ENCODE peak calls at places on chromosomes 16 and 17, in six cellular contexts. K is HepG2, M is K562, P is A549, D is NB4, H is GM12878. L is an unnamed sample.

GRCh38 chr17:81440511-81441244 is 45.4 kb downstream of the BAHCC1 start:
- DNase-seq in M (peak), K (peak), H (no peak), P (peak), D (no peak), L (peak)

GRCh38 chr16:66590322-66590721 is 11.1 kb downstream of the CMTM2 start:
- DNase-seq in M (no peak), K (no peak), D (no peak), P (no peak), H (no peak), L (no peak)

GRCh38 chr16:48361540-48361939 is 23.7 kb downstream of the SIAH1 start:
- DNase-seq in P (no peak), H (no peak), K (no peak), D (no peak), M (no peak), L (no peak)

GRCh38 chr17:69179227-69179952 is 37.7 kb upstream of the ABCA6 start:
- DNase-seq in D (peak), H (no peak), P (no peak), K (no peak), M (no peak), L (no peak)

GRCh38 chr16:88357306-88358032 is 25.3 kb upstream of the ZNF469 start:
- DNase-seq in H (no peak), K (no peak), M (no peak), D (peak), P (no peak), L (no peak)

GRCh38 chr16:24041834-24042631 is 206.2 kb downstream of the PRKCB start:
- DNase-seq in P (peak), H (peak), K (peak), D (peak), M (peak), L (peak)

GRCh38 chr16:23225634-23226033 is 43.1 kb downstream of the SCNN1G start:
- DNase-seq in P (no peak), H (no peak), K (no peak), M (no peak), D (no peak), L (no peak)

GRCh38 chr17:46011711-46012505 is 12.9 kb downstream of the STH start:
- DNase-seq in D (no peak), P (no peak), K (no peak), H (no peak), M (no peak), L (no peak)

GRCh38 chr17:73772107-73772705 is 128.0 kb upstream of the SDK2 start:
- DNase-seq in H (no peak), M (no peak), D (no peak), K (no peak), P (no peak), L (no peak)

GRCh38 chr16:81752225-81752875 is 26.7 kb upstream of the PLCG2 start:
- DNase-seq in D (peak), M (peak), H (peak), P (no peak), K (no peak), L (no peak)

GRCh38 chr17:68771867-68772515 is 170.8 kb upstream of the FAM20A start:
- DNase-seq in D (peak), P (peak), H (no peak), M (peak), K (peak), L (peak)

GRCh38 chr17:62761884-62762283 is 46.2 kb downstream of the MARCHF10 start:
- DNase-seq in K (no peak), P (no peak), H (no peak), D (no peak), M (no peak), L (no peak)

GRCh38 chr16:2152695-2153506 is 2.7 kb upstream of the TRAF7 start:
- DNase-seq in D (peak), P (no peak), H (no peak), K (peak), M (peak), L (no peak)

GRCh38 chr16:50371936-50372595 is 3.3 kb upstream of the BRD7 start:
- DNase-seq in P (no peak), H (no peak), M (peak), D (peak), K (peak), L (no peak)

GRCh38 chr16:1300664-1301476 is 8.6 kb upstream of the UBE2I start:
- DNase-seq in P (peak), K (peak), D (peak), H (no peak), M (peak), L (peak)

GRCh38 chr16:68365167-68365817 is 54.5 kb downstream of the PRMT7 start:
- DNase-seq in H (no peak), P (no peak), K (no peak), M (no peak), D (peak), L (no peak)

GRCh38 chr17:69254187-69254586 is 25.6 kb upstream of the ABCA10 start:
- DNase-seq in D (no peak), P (no peak), H (no peak), K (no peak), M (peak), L (no peak)

GRCh38 chr17:64574646-64575045 is 67.9 kb downstream of the CEP95 start:
- DNase-seq in H (no peak), K (no peak), M (no peak), P (no peak), D (no peak), L (no peak)

GRCh38 chr17:3907483-3908216 is 8.6 kb downstream of the P2RX1 start:
- DNase-seq in M (no peak), H (no peak), D (no peak), P (no peak), K (peak), L (no peak)

GRCh38 chr17:5941258-5941657 is 128.9 kb upstream of the WSCD1 start:
- DNase-seq in H (no peak), K (no peak), P (no peak), D (no peak), M (no peak), L (no peak)

GRCh38 chr17:42803074-42803883 is 4.6 kb downstream of the CNTD1 start:
- DNase-seq in M (no peak), K (peak), D (no peak), P (no peak), H (no peak), L (peak)

GRCh38 chr17:2406903-2407790 is 6.3 kb upstream of the MNT start:
- DNase-seq in D (no peak), K (no peak), M (no peak), P (peak), H (no peak), L (peak)

GRCh38 chr16:87278191-87279093 is 38.8 kb downstream of the C16orf95 start:
- DNase-seq in D (peak), K (peak), H (no peak), P (peak), M (peak), L (peak)

GRCh38 chr16:85196976-85197375 is 84.7 kb upstream of the CIBAR2 start:
- DNase-seq in D (no peak), H (no peak), P (no peak), K (no peak), M (no peak), L (no peak)

GRCh38 chr17:17180141-17180603 is 26.0 kb downstream of the PLD6 start:
- DNase-seq in H (no peak), M (no peak), P (no peak), K (no peak), D (no peak), L (no peak)

GRCh38 chr16:70306880-70307279 is 7.9 kb downstream of the DDX19B start:
- DNase-seq in K (no peak), H (no peak), P (no peak), M (no peak), D (no peak), L (no peak)

GRCh38 chr17:2174471-2175293 is 119.8 kb downstream of the HIC1 start:
- DNase-seq in P (no peak), H (no peak), D (no peak), M (no peak), K (peak), L (peak)

GRCh38 chr17:76458580-76459490 is 5.9 kb upstream of the UBE2O start:
- DNase-seq in P (peak), K (peak), D (peak), M (peak), H (no peak), L (peak)

GRCh38 chr17:21200590-21201301 is 13.2 kb downstream of the TMEM11 start:
- DNase-seq in D (no peak), P (no peak), H (no peak), M (no peak), K (no peak), L (no peak)

GRCh38 chr17:40442392-40443195 is 656 bp upstream of the IGFBP4 start:
- DNase-seq in D (peak), P (peak), M (peak), K (no peak), H (no peak), L (peak)

GRCh38 chr16:48523415-48524204 is 86.4 kb downstream of the N4BP1 start:
- DNase-seq in K (no peak), H (no peak), P (no peak), M (no peak), D (no peak), L (no peak)

GRCh38 chr17:1491406-1492248 is 859 bp downstream of the MYO1C start:
- DNase-seq in D (peak), M (peak), P (peak), H (no peak), K (no peak), L (no peak)

GRCh38 chr16:2786826-2787151 is 571 bp downstream of the PRSS33 start:
- DNase-seq in K (no peak), M (no peak), P (no peak), H (no peak), D (no peak), L (no peak)

DNA sequence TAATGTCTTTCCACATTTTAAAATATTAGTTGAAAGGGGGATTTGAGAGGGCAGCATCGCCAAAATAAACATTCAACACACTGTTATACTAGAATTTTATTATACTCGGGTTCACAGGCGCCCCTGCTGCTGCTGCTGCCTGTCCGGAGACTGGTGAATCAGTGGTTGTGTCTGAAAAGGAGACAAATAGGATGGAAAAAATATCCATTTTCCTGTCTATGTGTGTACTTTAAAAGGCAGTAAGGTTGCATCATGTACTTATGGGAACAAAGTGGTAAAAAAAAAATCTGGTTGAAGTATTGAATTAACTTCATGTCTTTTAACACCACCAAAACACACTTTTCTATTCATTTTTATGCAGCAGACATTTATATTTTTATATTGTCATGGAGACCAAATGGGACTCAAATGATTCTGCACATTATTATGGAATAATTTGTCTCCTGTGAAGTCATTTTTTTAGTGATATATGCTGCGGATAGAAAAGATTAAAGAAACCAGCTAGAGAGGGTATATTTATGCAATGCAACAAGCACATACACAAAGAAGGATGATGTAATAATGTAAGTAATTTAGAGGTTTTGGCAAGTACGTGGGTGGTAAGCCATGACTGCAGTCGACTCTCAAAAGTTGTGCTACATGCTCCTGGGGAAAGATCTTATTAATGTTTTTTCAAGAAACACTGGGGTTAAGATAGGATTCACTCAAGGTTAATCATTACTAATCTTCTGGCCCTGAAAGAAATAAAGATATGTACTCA is 758.9 kb upstream of the SOX9 start:
- DNase-seq in M (no peak), P (no peak), K (no peak), D (no peak), H (no peak), L (no peak)
- TF ChIP-seq MYC in M (no peak), P (no peak), K (no peak), D (no peak), H (no peak), L (no peak)

DNA sequence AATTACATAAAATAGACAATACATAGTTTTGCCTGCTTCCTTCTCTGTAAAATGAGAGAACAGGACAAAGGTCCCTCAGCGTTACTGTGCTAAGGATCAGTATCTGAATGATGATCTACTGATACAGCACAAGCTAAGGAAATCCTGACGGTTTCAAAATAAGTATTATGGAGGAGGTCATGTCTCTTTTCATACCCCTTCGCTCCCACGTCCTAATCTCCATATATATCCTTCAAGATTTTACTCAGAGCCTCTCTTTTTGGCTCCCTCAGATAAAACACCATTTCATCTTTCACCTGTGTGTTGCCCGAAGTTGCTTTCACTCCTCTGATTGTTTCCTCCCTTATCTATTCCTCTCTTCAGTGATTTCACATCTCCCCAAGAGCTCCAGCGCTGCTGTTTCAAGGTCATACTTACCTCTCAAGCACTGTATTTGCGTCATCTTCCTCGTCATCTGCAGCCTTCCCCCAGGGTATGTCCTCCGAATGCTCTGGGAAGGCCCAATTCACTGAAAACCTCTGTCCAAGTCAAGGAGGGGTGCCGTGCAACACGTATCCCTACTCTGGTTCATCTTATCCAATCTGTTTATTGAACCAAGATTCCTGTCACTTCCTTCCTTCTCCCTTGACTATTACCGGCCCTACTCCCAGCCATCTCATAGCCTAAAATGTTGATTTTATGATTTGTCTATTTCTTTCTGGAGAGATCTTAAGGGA is 1.2 kb upstream of the BLTP2 start:
- DNase-seq in P (no peak), D (no peak), K (no peak), H (no peak), M (peak), L (no peak)
- H3K4me3 ChIP-seq in P (no peak), D (peak), K (no peak), H (peak), M (peak), L (no peak)

GRCh38 chr17:66290097-66290722 is 12.2 kb upstream of the PRKCA start:
- DNase-seq in H (no peak), D (peak), P (no peak), K (peak), M (peak), L (peak)
- TF ChIP-seq CTCF in H (no peak), D (peak), P (peak), K (peak), M (peak), L (no peak)

GRCh38 chr17:82594571-82594970 is 53.7 kb downstream of the WDR45B start:
- DNase-seq in H (no peak), D (no peak), P (no peak), M (no peak), K (no peak), L (no peak)

GRCh38 chr17:82598256-82599011 is 49.8 kb downstream of the WDR45B start:
- DNase-seq in M (no peak), H (no peak), P (no peak), D (no peak), K (no peak), L (no peak)

GRCh38 chr17:82596316-82596715 is 51.9 kb downstream of the WDR45B start:
- DNase-seq in M (no peak), P (no peak), H (no peak), K (no peak), D (no peak), L (no peak)

GRCh38 chr17:82595893-82596292 is 52.4 kb downstream of the WDR45B start:
- DNase-seq in D (no peak), H (no peak), M (no peak), P (no peak), K (no peak), L (no peak)

DNA sequence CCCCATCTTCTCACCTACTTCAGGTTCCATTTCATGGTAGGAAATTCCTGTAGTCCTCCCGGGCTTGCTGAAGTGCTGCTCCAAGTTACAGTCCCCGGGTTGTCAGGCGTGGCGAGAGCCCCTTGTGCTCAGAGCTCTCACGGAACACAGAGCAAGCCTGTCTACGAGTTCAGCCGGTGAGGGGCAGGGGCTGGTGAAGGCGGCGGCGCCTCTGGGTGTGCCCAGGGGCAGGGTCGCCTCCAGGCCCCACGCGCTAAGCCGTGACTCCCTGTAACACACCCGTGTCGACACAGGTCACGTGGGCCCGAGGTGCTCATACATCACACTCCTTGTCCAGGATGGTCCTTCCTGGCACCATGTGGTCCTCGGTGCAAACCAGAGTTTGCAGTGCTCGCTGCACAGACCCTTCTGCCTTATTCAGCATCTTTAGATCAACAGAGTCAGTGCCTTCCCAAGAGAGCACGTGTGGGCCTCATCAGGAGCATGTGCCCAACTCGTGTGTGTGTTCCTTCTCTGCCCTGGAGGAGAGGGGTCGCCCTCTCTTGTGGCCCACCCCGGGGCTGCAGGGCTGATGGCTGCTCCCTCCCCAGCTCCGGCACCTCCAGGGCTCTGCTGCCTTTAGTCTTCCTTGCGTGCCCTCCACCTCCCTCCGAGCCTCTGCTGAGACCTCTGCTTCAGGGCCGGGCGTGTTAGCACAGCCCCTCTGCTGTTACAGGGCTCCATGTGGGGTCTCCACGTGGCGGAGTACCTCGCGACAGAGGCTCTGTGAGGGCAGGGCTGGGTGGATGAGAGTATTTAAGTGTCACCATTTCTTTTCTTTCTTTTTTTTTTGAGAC is 51.2 kb downstream of the WDR45B start:
- DNase-seq in P (no peak), H (no peak), M (no peak), D (no peak), K (no peak), L (no peak)
- TF ChIP-seq MYC in P (no peak), H (no peak), M (no peak), D (no peak), K (no peak), L (no peak)

GRCh38 chr17:77880702-77881450 is 77.6 kb upstream of the TNRC6C start:
- DNase-seq in K (no peak), H (no peak), P (no peak), M (no peak), D (no peak), L (no peak)
- H3K4me3 ChIP-seq in K (no peak), H (peak), P (no peak), M (no peak), D (no peak), L (no peak)

DNA sequence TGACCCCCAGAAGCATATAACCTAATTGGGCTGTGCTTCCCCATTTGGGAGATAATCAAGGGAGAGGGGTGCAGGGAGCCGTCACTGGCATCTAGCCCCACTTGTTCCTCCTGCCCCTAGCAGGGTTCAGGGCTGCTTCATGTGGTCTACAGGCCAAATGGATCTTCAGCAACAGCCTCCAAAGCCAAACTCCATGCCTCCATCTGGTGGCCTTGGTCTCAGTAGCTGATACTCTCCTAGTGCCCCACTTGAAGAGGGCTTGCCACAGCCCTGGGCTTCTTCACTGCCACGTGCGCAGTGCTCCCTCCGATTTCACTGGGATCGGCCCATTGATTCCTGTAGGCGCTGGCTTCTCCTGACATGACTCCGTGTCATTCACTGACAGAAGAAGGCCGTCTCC is 24.6 kb downstream of the LYRM9 start:
- DNase-seq in D (no peak), M (no peak), K (no peak), H (no peak), P (no peak), L (no peak)
- TF ChIP-seq CTCF in D (no peak), M (no peak), K (peak), H (peak), P (no peak), L (no peak)